ENCODE peak calls at places on chromosomes 6 and 20, in eight cellular contexts. One of them, this sample, is unnamed. For H3K4me1, the result is how much of the 10 kb centered on the place peaks cover.

GRCh38 chr6:9398794-9399373 is 963.5 kb upstream of the SLC35B3 start:
- DNase-seq in A549: no peak
- DNase-seq in stomach: no peak
- DNase-seq in IMR-90: no peak
- DNase-seq in prostate gland: peak
- DNase-seq in right lobe of liver: peak
- DNase-seq in adrenal gland: peak
- DNase-seq in heart left ventricle: peak
- DNase-seq in this sample: no peak

GRCh38 chr6:1321715-1322114 is 9.8 kb downstream of the FOXQ1 start:
- DNase-seq in right lobe of liver: no peak
- DNase-seq in A549: no peak
- DNase-seq in IMR-90: peak
- DNase-seq in stomach: no peak
- DNase-seq in adrenal gland: no peak
- DNase-seq in prostate gland: no peak
- DNase-seq in heart left ventricle: no peak
- DNase-seq in this sample: no peak

GRCh38 chr6:10386260-10386659 is 28.6 kb downstream of the TFAP2A start:
- DNase-seq in right lobe of liver: no peak
- DNase-seq in adrenal gland: no peak
- DNase-seq in heart left ventricle: no peak
- DNase-seq in A549: no peak
- DNase-seq in IMR-90: no peak
- DNase-seq in stomach: no peak
- DNase-seq in prostate gland: no peak
- DNase-seq in this sample: no peak

GRCh38 chr20:17928633-17929311 is 39.8 kb downstream of the SNX5 start:
- DNase-seq in stomach: peak
- DNase-seq in right lobe of liver: no peak
- DNase-seq in adrenal gland: no peak
- DNase-seq in IMR-90: no peak
- DNase-seq in prostate gland: peak
- DNase-seq in A549: no peak
- DNase-seq in heart left ventricle: no peak
- DNase-seq in this sample: peak

GRCh38 chr6:89084542-89084941 is 4.0 kb downstream of the PNRC1 start:
- DNase-seq in adrenal gland: no peak
- DNase-seq in A549: no peak
- DNase-seq in heart left ventricle: no peak
- DNase-seq in IMR-90: no peak
- DNase-seq in right lobe of liver: no peak
- DNase-seq in prostate gland: no peak
- DNase-seq in stomach: no peak
- DNase-seq in this sample: no peak

GRCh38 chr6:125002090-125002741 is 40.0 kb downstream of the RNF217 start:
- DNase-seq in IMR-90: peak
- DNase-seq in prostate gland: no peak
- DNase-seq in right lobe of liver: no peak
- DNase-seq in heart left ventricle: no peak
- DNase-seq in A549: no peak
- DNase-seq in adrenal gland: no peak
- DNase-seq in stomach: no peak
- DNase-seq in this sample: no peak

GRCh38 chr6:118353564-118353963 is 194.5 kb upstream of the PLN start:
- DNase-seq in IMR-90: no peak
- DNase-seq in heart left ventricle: no peak
- DNase-seq in A549: no peak
- DNase-seq in adrenal gland: no peak
- DNase-seq in prostate gland: no peak
- DNase-seq in stomach: no peak
- DNase-seq in right lobe of liver: no peak
- DNase-seq in this sample: no peak

GRCh38 chr6:42434237-42434636 is 17.5 kb downstream of the TRERF1 start:
- DNase-seq in stomach: no peak
- DNase-seq in IMR-90: no peak
- DNase-seq in right lobe of liver: no peak
- DNase-seq in A549: no peak
- DNase-seq in adrenal gland: no peak
- DNase-seq in prostate gland: no peak
- DNase-seq in heart left ventricle: no peak
- DNase-seq in this sample: no peak

GRCh38 chr6:147738516-147739187 is 230.2 kb downstream of the SAMD5 start:
- DNase-seq in A549: no peak
- DNase-seq in right lobe of liver: no peak
- DNase-seq in prostate gland: peak
- DNase-seq in heart left ventricle: no peak
- DNase-seq in adrenal gland: no peak
- DNase-seq in IMR-90: peak
- DNase-seq in stomach: no peak
- DNase-seq in this sample: no peak

GRCh38 chr6:148491638-148492210 is 149.1 kb downstream of the SASH1 start:
- DNase-seq in stomach: no peak
- DNase-seq in heart left ventricle: no peak
- DNase-seq in IMR-90: peak
- DNase-seq in adrenal gland: no peak
- DNase-seq in A549: no peak
- DNase-seq in prostate gland: no peak
- DNase-seq in right lobe of liver: no peak
- DNase-seq in this sample: no peak

GRCh38 chr6:21741221-21742109 is 147.9 kb downstream of the SOX4 start:
- DNase-seq in IMR-90: peak
- DNase-seq in stomach: no peak
- DNase-seq in A549: no peak
- DNase-seq in adrenal gland: no peak
- DNase-seq in heart left ventricle: no peak
- DNase-seq in right lobe of liver: no peak
- DNase-seq in prostate gland: no peak
- DNase-seq in this sample: no peak

GRCh38 chr20:55668659-55669058 is 336.7 kb downstream of the CBLN4 start:
- DNase-seq in adrenal gland: no peak
- DNase-seq in stomach: no peak
- DNase-seq in heart left ventricle: no peak
- DNase-seq in IMR-90: no peak
- DNase-seq in right lobe of liver: no peak
- DNase-seq in A549: no peak
- DNase-seq in prostate gland: no peak
- DNase-seq in this sample: no peak

GRCh38 chr6:153493501-153493900 is 362.4 kb upstream of the RGS17 start:
- DNase-seq in heart left ventricle: no peak
- DNase-seq in IMR-90: no peak
- DNase-seq in adrenal gland: no peak
- DNase-seq in A549: no peak
- DNase-seq in prostate gland: no peak
- DNase-seq in stomach: no peak
- DNase-seq in right lobe of liver: no peak
- DNase-seq in this sample: no peak

GRCh38 chr6:70166088-70166958 is 136.6 kb downstream of the COL9A1 start:
- DNase-seq in A549: peak
- DNase-seq in stomach: peak
- DNase-seq in prostate gland: peak
- DNase-seq in right lobe of liver: peak
- DNase-seq in adrenal gland: peak
- DNase-seq in heart left ventricle: no peak
- DNase-seq in IMR-90: peak
- DNase-seq in this sample: peak

GRCh38 chr6:17081273-17081672 is 20.6 kb upstream of the STMND1 start:
- DNase-seq in A549: no peak
- DNase-seq in stomach: no peak
- DNase-seq in IMR-90: no peak
- DNase-seq in adrenal gland: no peak
- DNase-seq in right lobe of liver: no peak
- DNase-seq in prostate gland: no peak
- DNase-seq in heart left ventricle: no peak
- DNase-seq in this sample: no peak

GRCh38 chr6:31948306-31948705 is 2.4 kb downstream of the CFB start:
- DNase-seq in A549: no peak
- DNase-seq in heart left ventricle: no peak
- DNase-seq in prostate gland: no peak
- DNase-seq in right lobe of liver: no peak
- DNase-seq in IMR-90: no peak
- DNase-seq in stomach: no peak
- DNase-seq in adrenal gland: no peak
- DNase-seq in this sample: no peak

GRCh38 chr20:50651676-50652075 is 39.7 kb downstream of the RIPOR3 start:
- DNase-seq in IMR-90: no peak
- DNase-seq in stomach: no peak
- DNase-seq in heart left ventricle: no peak
- DNase-seq in A549: no peak
- DNase-seq in right lobe of liver: no peak
- DNase-seq in prostate gland: no peak
- DNase-seq in adrenal gland: no peak
- DNase-seq in this sample: no peak

GRCh38 chr6:157449610-157450009 is 68.6 kb downstream of the ZDHHC14 start:
- DNase-seq in adrenal gland: no peak
- DNase-seq in right lobe of liver: no peak
- DNase-seq in heart left ventricle: no peak
- DNase-seq in prostate gland: no peak
- DNase-seq in IMR-90: peak
- DNase-seq in A549: no peak
- DNase-seq in stomach: no peak
- DNase-seq in this sample: no peak

GRCh38 chr6:157447735-157448134 is 66.7 kb downstream of the ZDHHC14 start:
- DNase-seq in stomach: no peak
- DNase-seq in heart left ventricle: no peak
- DNase-seq in prostate gland: no peak
- DNase-seq in adrenal gland: no peak
- DNase-seq in A549: no peak
- DNase-seq in right lobe of liver: no peak
- DNase-seq in IMR-90: no peak
- DNase-seq in this sample: no peak

GRCh38 chr6:157443066-157443800 is 62.2 kb downstream of the ZDHHC14 start:
- DNase-seq in A549: no peak
- DNase-seq in adrenal gland: no peak
- DNase-seq in right lobe of liver: no peak
- DNase-seq in stomach: no peak
- DNase-seq in heart left ventricle: no peak
- DNase-seq in prostate gland: no peak
- DNase-seq in IMR-90: peak
- DNase-seq in this sample: no peak

GRCh38 chr6:157442296-157442695 is 61.3 kb downstream of the ZDHHC14 start:
- DNase-seq in prostate gland: no peak
- DNase-seq in stomach: no peak
- DNase-seq in adrenal gland: no peak
- DNase-seq in IMR-90: peak
- DNase-seq in heart left ventricle: no peak
- DNase-seq in A549: no peak
- DNase-seq in right lobe of liver: no peak
- DNase-seq in this sample: no peak

GRCh38 chr6:157445277-157445676 is 64.3 kb downstream of the ZDHHC14 start:
- DNase-seq in heart left ventricle: no peak
- DNase-seq in prostate gland: no peak
- DNase-seq in right lobe of liver: no peak
- DNase-seq in stomach: no peak
- DNase-seq in adrenal gland: no peak
- DNase-seq in IMR-90: no peak
- DNase-seq in A549: no peak
- DNase-seq in this sample: no peak
- TF ChIP-seq POLR2A in heart left ventricle: no peak
- TF ChIP-seq POLR2A in prostate gland: no peak
- TF ChIP-seq POLR2A in right lobe of liver: no peak
- TF ChIP-seq POLR2A in stomach: no peak
- TF ChIP-seq POLR2A in adrenal gland: no peak
- TF ChIP-seq POLR2A in IMR-90: no peak
- TF ChIP-seq POLR2A in A549: no peak
- TF ChIP-seq POLR2A in this sample: no peak

GRCh38 chr6:15435468-15435867 is 189.6 kb downstream of the JARID2 start:
- DNase-seq in prostate gland: no peak
- DNase-seq in IMR-90: no peak
- DNase-seq in adrenal gland: no peak
- DNase-seq in heart left ventricle: no peak
- DNase-seq in right lobe of liver: no peak
- DNase-seq in A549: no peak
- DNase-seq in stomach: no peak
- DNase-seq in this sample: no peak
- H3K4me1 ChIP-seq in prostate gland: under half
- H3K4me1 ChIP-seq in IMR-90: under half
- H3K4me1 ChIP-seq in adrenal gland: under half
- H3K4me1 ChIP-seq in heart left ventricle: half or more
- H3K4me1 ChIP-seq in right lobe of liver: under half
- H3K4me1 ChIP-seq in A549: under half
- H3K4me1 ChIP-seq in stomach: under half
- H3K4me1 ChIP-seq in this sample: under half

DNA sequence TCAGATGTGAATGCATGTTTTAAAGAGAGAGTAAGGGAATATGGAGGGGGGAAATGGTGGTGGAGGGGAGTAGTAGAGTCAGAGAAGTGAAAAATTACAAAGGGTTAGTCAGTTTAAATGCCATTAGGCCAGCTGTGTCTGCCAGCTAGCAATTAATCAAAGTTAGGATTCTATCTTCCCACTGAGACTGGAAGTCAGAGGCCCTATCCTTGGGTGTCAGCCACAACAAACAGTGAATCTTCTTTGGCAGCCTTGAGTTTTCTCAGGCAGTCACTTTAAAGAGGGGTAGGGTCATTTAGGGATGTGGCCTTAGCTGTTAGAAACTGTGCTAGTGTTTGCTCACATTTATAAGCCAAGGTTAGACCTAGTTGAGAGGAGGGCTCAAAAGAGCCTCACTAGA is 120.5 kb upstream of the BTBD3 start:
- DNase-seq in IMR-90: no peak
- DNase-seq in A549: no peak
- DNase-seq in right lobe of liver: no peak
- DNase-seq in heart left ventricle: no peak
- DNase-seq in adrenal gland: no peak
- DNase-seq in prostate gland: no peak
- DNase-seq in stomach: no peak
- DNase-seq in this sample: no peak
- TF ChIP-seq CTCF in IMR-90: no peak
- TF ChIP-seq CTCF in A549: no peak
- TF ChIP-seq CTCF in right lobe of liver: no peak
- TF ChIP-seq CTCF in heart left ventricle: no peak
- TF ChIP-seq CTCF in adrenal gland: no peak
- TF ChIP-seq CTCF in prostate gland: no peak
- TF ChIP-seq CTCF in stomach: no peak
- TF ChIP-seq CTCF in this sample: no peak

GRCh38 chr6:43678341-43678740 is 9.2 kb downstream of the MRPS18A start:
- DNase-seq in heart left ventricle: no peak
- DNase-seq in right lobe of liver: no peak
- DNase-seq in IMR-90: no peak
- DNase-seq in prostate gland: no peak
- DNase-seq in stomach: no peak
- DNase-seq in A549: no peak
- DNase-seq in adrenal gland: no peak
- DNase-seq in this sample: no peak
- TF ChIP-seq POLR2A in heart left ventricle: no peak
- TF ChIP-seq POLR2A in right lobe of liver: no peak
- TF ChIP-seq POLR2A in IMR-90: no peak
- TF ChIP-seq POLR2A in prostate gland: no peak
- TF ChIP-seq POLR2A in stomach: no peak
- TF ChIP-seq POLR2A in A549: no peak
- TF ChIP-seq POLR2A in adrenal gland: no peak
- TF ChIP-seq POLR2A in this sample: no peak

DNA sequence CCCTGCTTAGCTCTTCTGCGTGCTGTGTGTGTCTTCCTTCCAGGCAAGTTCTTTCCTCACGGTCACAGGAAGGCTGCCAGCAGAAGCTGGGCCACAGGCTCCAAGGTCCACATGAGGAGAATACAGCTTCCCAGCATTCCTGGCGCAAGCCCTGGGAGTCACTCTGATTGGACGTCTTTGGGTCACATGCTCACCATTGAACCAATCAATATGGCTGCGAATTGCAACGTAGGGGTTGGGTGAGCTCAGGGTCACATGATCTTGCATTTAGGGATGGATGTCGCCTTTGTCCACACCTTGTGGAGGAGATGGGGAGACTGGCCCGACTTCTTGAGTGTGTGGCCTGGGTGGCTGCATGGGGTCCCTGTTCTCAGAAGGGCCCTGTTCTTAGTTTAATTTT is 149.4 kb downstream of the CDH26 start:
- DNase-seq in prostate gland: no peak
- DNase-seq in IMR-90: no peak
- DNase-seq in right lobe of liver: no peak
- DNase-seq in A549: no peak
- DNase-seq in stomach: no peak
- DNase-seq in adrenal gland: no peak
- DNase-seq in heart left ventricle: no peak
- DNase-seq in this sample: no peak
- H3K4me1 ChIP-seq in prostate gland: under half
- H3K4me1 ChIP-seq in IMR-90: under half
- H3K4me1 ChIP-seq in right lobe of liver: under half
- H3K4me1 ChIP-seq in A549: under half
- H3K4me1 ChIP-seq in stomach: under half
- H3K4me1 ChIP-seq in adrenal gland: under half
- H3K4me1 ChIP-seq in heart left ventricle: under half
- H3K4me1 ChIP-seq in this sample: under half

This sample was measured in Peyer's patch.